ENCODE peak calls at places on chromosomes 16 and 17, in ten cellular contexts. S is uterus, N is ovary, J is body of pancreas, Q is A549, E is Peyer's patch, Y is HepG2, D is stomach, H is HCT116, Z is transverse colon. W is an unnamed sample.

GRCh38 chr16:3645504-3646347 is 8.8 kb upstream of the DNASE1 start:
- DNase-seq in S (no peak), N (no peak), J (no peak), Q (no peak), E (no peak), Y (no peak), D (peak), H (no peak), Z (no peak), W (no peak)

GRCh38 chr16:66735891-66736290 is 15.5 kb downstream of the DYNC1LI2 start:
- DNase-seq in S (no peak), N (no peak), J (no peak), Q (no peak), E (no peak), Y (no peak), D (no peak), H (no peak), Z (no peak), W (no peak)

GRCh38 chr17:47131761-47132160 is 57.3 kb downstream of the CDC27 start:
- DNase-seq in S (no peak), N (no peak), J (no peak), Q (peak), E (no peak), Y (no peak), D (no peak), H (no peak), Z (no peak), W (no peak)

GRCh38 chr16:3157229-3158013 is 22.6 kb downstream of the ZNF213 start:
- DNase-seq in S (peak), N (peak), J (peak), Q (peak), E (no peak), Y (peak), D (peak), H (peak), Z (peak), W (peak)

GRCh38 chr17:3788200-3788599 is 12.8 kb downstream of the ITGAE start:
- DNase-seq in S (no peak), N (no peak), J (no peak), Q (no peak), E (peak), Y (no peak), D (no peak), H (no peak), Z (no peak), W (no peak)

GRCh38 chr16:78705694-78706093 is 606.2 kb downstream of the WWOX start:
- DNase-seq in S (no peak), N (no peak), J (no peak), Q (peak), E (no peak), Y (peak), D (no peak), H (no peak), Z (no peak), W (no peak)

GRCh38 chr17:45091778-45092425 is 30.8 kb downstream of the NMT1 start:
- DNase-seq in S (no peak), N (no peak), J (no peak), Q (peak), E (no peak), Y (no peak), D (no peak), H (no peak), Z (no peak), W (no peak)

GRCh38 chr17:41522301-41523224 is 3.9 kb upstream of the KRT15 start:
- DNase-seq in S (no peak), N (no peak), J (no peak), Q (no peak), E (no peak), Y (no peak), D (no peak), H (peak), Z (peak), W (no peak)

GRCh38 chr16:49755291-49755611 is 100.7 kb downstream of the ZNF423 start:
- DNase-seq in S (no peak), N (no peak), J (no peak), Q (peak), E (no peak), Y (no peak), D (no peak), H (peak), Z (no peak), W (peak)

GRCh38 chr16:3207086-3207953 is 19.3 kb downstream of the OR1F1 start:
- DNase-seq in S (no peak), N (no peak), J (no peak), Q (no peak), E (no peak), Y (peak), D (no peak), H (no peak), Z (no peak), W (no peak)

GRCh38 chr16:87603684-87604571 is 1.6 kb downstream of the JPH3 start:
- DNase-seq in S (no peak), N (no peak), J (no peak), Q (no peak), E (no peak), Y (no peak), D (no peak), H (no peak), Z (no peak), W (no peak)

GRCh38 chr17:62653002-62653830 is 25.7 kb downstream of the MRC2 start:
- DNase-seq in S (peak), N (peak), J (peak), Q (peak), E (peak), Y (no peak), D (peak), H (no peak), Z (peak), W (peak)

GRCh38 chr17:54969658-54970572 is 1.4 kb downstream of the STXBP4 start:
- DNase-seq in S (no peak), N (no peak), J (no peak), Q (no peak), E (no peak), Y (peak), D (no peak), H (no peak), Z (no peak), W (no peak)
- H3K27ac ChIP-seq in S (peak), N (no peak), J (peak), Q (peak), E (peak), Y (peak), D (peak), H (peak), Z (peak), W (peak)

GRCh38 chr17:43125133-43125966 is at the start of gene BRCA1:
- DNase-seq in S (peak), N (peak), J (peak), Q (peak), E (peak), Y (peak), D (peak), H (peak), Z (peak), W (peak)
- TF ChIP-seq POLR2A in S (no peak), N (peak), J (peak), Q (peak), E (peak), Y (peak), D (no peak), H (peak), Z (peak), W (peak)

GRCh38 chr17:10115536-10115932 is 82.9 kb downstream of the GAS7 start:
- DNase-seq in S (no peak), N (no peak), J (no peak), Q (no peak), E (no peak), Y (no peak), D (no peak), H (no peak), Z (no peak), W (no peak)
- TF ChIP-seq CTCF in S (no peak), N (no peak), J (no peak), Q (no peak), E (no peak), Y (no peak), D (no peak), H (no peak), Z (no peak), W (no peak)

GRCh38 chr16:12348733-12349704 is 372.5 kb downstream of the SNX29 start:
- DNase-seq in S (no peak), N (no peak), J (no peak), Q (no peak), E (no peak), Y (peak), D (no peak), H (no peak), Z (no peak), W (no peak)
- H3K27ac ChIP-seq in S (no peak), N (no peak), J (no peak), Q (no peak), E (no peak), Y (no peak), D (no peak), H (no peak), Z (no peak), W (no peak)

W was measured in heart left ventricle.